ENCODE peak calls at places on chromosomes 5 and 9, in eight cellular contexts. V, Q, L, I, P, T, D and C are unnamed samples.

GRCh38 chr9:99162759-99163364 is 57.9 kb downstream of the TGFBR1 start:
- DNase-seq in V (peak), Q (no peak), L (no peak), I (no peak), P (peak), T (peak), D (peak), C (peak)

GRCh38 chr5:5497132-5497748 is 74.8 kb downstream of the ICE1 start:
- DNase-seq in V (peak), Q (no peak), L (peak), I (peak), P (peak), T (peak), D (peak), C (peak)

GRCh38 chr5:61802456-61802855 is 470.4 kb downstream of the ZSWIM6 start:
- DNase-seq in V (no peak), Q (no peak), L (no peak), I (no peak), P (no peak), T (no peak), D (no peak), C (no peak)

GRCh38 chr5:63055421-63055820 is 476.8 kb downstream of the LRRC70 start:
- DNase-seq in V (no peak), Q (no peak), L (no peak), I (peak), P (peak), T (no peak), D (no peak), C (no peak)

GRCh38 chr9:110427497-110428104 is 89.9 kb upstream of the TXNDC8 start:
- DNase-seq in V (peak), Q (no peak), L (peak), I (peak), P (peak), T (peak), D (peak), C (peak)

GRCh38 chr9:74096420-74096819 is 400.7 kb upstream of the RORB start:
- DNase-seq in V (no peak), Q (no peak), L (no peak), I (no peak), P (no peak), T (no peak), D (no peak), C (no peak)

GRCh38 chr9:20558609-20559016 is 63.7 kb downstream of the MLLT3 start:
- DNase-seq in V (peak), Q (no peak), L (no peak), I (no peak), P (peak), T (peak), D (no peak), C (peak)

GRCh38 chr9:113712053-113712452 is 164.1 kb upstream of the ZNF618 start:
- DNase-seq in V (peak), Q (no peak), L (no peak), I (no peak), P (peak), T (peak), D (no peak), C (no peak)

GRCh38 chr9:91771027-91771426 is 179.0 kb downstream of the ROR2 start:
- DNase-seq in V (peak), Q (no peak), L (no peak), I (no peak), P (peak), T (peak), D (no peak), C (no peak)

GRCh38 chr9:79233542-79233941 is 338.2 kb upstream of the TLE4 start:
- DNase-seq in V (peak), Q (no peak), L (no peak), I (no peak), P (peak), T (peak), D (peak), C (peak)

GRCh38 chr9:32579706-32580331 is 6.9 kb upstream of the NDUFB6 start:
- DNase-seq in V (peak), Q (no peak), L (peak), I (peak), P (peak), T (peak), D (peak), C (peak)

GRCh38 chr9:31908158-31908890 is 476.1 kb upstream of the ACO1 start:
- DNase-seq in V (no peak), Q (no peak), L (no peak), I (peak), P (peak), T (peak), D (no peak), C (no peak)

GRCh38 chr5:179294891-179295777 is 50.1 kb downstream of the ADAMTS2 start:
- DNase-seq in V (no peak), Q (no peak), L (no peak), I (no peak), P (no peak), T (peak), D (no peak), C (no peak)

GRCh38 chr5:23506329-23507236 is 826 bp upstream of the PRDM9 start:
- DNase-seq in V (no peak), Q (no peak), L (peak), I (no peak), P (peak), T (no peak), D (no peak), C (no peak)

GRCh38 chr9:135990468-135991429 is 29.6 kb upstream of the UBAC1 start:
- DNase-seq in V (peak), Q (no peak), L (peak), I (peak), P (peak), T (no peak), D (peak), C (peak)

GRCh38 chr9:107397076-107398049 is 92.2 kb downstream of the KLF4 start:
- DNase-seq in V (peak), Q (no peak), L (no peak), I (no peak), P (peak), T (no peak), D (no peak), C (no peak)

GRCh38 chr9:33163433-33164137 is 3.6 kb downstream of the B4GALT1 start:
- DNase-seq in V (no peak), Q (no peak), L (no peak), I (no peak), P (no peak), T (no peak), D (no peak), C (no peak)

GRCh38 chr5:33761139-33761538 is 130.7 kb downstream of the ADAMTS12 start:
- DNase-seq in V (peak), Q (no peak), L (peak), I (no peak), P (no peak), T (peak), D (no peak), C (no peak)

GRCh38 chr5:147954971-147955370 is 48.6 kb upstream of the C5orf46 start:
- DNase-seq in V (no peak), Q (no peak), L (no peak), I (no peak), P (no peak), T (no peak), D (no peak), C (no peak)

GRCh38 chr5:147961208-147961749 is 54.9 kb upstream of the C5orf46 start:
- DNase-seq in V (no peak), Q (no peak), L (no peak), I (peak), P (no peak), T (no peak), D (no peak), C (no peak)

GRCh38 chr5:147956842-147957223 is 50.5 kb upstream of the C5orf46 start:
- DNase-seq in V (no peak), Q (no peak), L (no peak), I (no peak), P (no peak), T (no peak), D (no peak), C (no peak)

GRCh38 chr5:147957906-147958305 is 51.6 kb upstream of the C5orf46 start:
- DNase-seq in V (no peak), Q (no peak), L (no peak), I (no peak), P (no peak), T (no peak), D (no peak), C (no peak)

GRCh38 chr5:147956064-147956841 is 49.9 kb upstream of the C5orf46 start:
- DNase-seq in V (no peak), Q (no peak), L (no peak), I (no peak), P (peak), T (no peak), D (no peak), C (no peak)
- TF ChIP-seq CTCF in V (no peak), Q (no peak), L (no peak), I (no peak), P (no peak), T (no peak), D (no peak), C (no peak)

GRCh38 chr5:115069087-115069968 is 100.4 kb downstream of the TRIM36 start:
- DNase-seq in V (peak), Q (no peak), L (peak), I (peak), P (peak), T (peak), D (peak), C (no peak)
- TF ChIP-seq CTCF in V (peak), Q (peak), L (peak), I (no peak), P (peak), T (peak), D (peak), C (peak)

DNA sequence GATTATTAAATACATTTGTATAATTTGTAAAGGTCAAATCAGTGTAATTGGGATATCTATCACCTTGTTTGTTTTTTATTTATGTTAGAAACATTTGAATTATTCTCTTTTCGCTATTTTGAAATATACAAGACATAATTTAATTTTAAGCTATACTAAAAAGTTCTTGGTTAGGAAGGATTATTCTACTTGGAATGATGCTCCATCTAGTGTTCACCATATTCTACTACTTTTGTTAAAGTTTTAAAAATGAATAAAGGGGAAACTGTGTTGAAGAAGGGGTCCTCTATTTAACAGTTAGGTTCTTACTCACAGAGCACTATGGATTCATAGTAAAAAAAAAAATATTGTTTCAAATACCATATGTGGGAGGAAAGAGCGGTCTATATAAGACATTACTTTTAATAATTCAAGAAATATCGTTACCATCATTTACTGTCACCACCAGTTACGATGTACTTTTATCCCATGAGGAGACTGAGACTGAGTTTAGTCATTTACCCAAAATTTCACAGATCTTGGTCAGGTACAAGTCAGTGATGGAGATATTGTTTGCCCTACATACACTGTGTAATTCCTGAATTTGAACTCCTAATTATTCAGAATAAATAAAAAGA is 6.3 kb upstream of the STOM start:
- DNase-seq in V (peak), Q (no peak), L (no peak), I (no peak), P (peak), T (no peak), D (no peak), C (no peak)
- TF ChIP-seq CTCF in V (peak), Q (peak), L (no peak), I (peak), P (peak), T (peak), D (peak), C (no peak)

GRCh38 chr5:176578391-176578808 is 29.3 kb downstream of the CDHR2 start:
- DNase-seq in V (peak), Q (no peak), L (peak), I (peak), P (peak), T (peak), D (peak), C (peak)
- TF ChIP-seq CTCF in V (peak), Q (no peak), L (peak), I (peak), P (peak), T (peak), D (peak), C (peak)

DNA sequence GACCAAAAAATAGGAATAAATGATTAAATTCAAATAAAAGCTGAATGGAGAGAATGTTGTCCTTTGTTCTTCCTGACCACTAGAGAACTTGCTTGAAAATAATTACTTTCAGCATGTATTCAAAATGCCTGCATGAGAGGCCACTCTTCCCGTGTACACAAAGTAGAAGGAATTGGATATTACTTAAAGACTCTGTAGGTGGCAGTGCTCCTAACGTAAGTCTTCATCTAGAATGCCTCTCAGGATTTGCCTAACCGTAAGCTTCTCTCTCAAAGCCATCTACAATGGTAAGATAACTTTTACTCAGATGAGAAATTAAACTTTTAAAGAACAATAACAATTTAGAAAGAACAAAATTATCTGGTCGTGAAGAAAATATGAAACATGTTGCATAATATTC is 620.0 kb upstream of the CCNG1 start:
- DNase-seq in V (no peak), Q (no peak), L (no peak), I (no peak), P (peak), T (no peak), D (no peak), C (no peak)
- TF ChIP-seq CTCF in V (no peak), Q (no peak), L (no peak), I (no peak), P (peak), T (no peak), D (no peak), C (no peak)

DNA sequence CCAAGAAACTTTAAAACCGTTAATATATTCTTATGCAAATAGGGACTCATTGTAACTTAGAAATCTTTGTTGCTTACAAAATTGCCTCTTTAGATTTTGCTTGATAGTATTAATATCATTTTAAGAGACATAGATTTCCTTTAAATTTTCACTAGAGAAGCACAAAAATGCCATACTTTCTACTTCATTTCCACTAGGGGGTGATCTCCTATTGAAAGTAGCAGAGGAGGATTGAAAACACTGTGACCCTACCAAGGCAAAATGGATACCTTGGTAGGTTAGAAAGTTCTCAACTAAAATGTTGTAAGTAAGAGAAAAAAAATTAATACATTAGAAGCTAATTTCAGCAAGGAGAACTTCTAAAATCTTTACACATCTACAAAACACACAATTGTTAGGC is 204.9 kb downstream of the CHSY3 start:
- DNase-seq in V (peak), Q (no peak), L (no peak), I (peak), P (peak), T (no peak), D (peak), C (peak)
- TF ChIP-seq CTCF in V (peak), Q (peak), L (peak), I (peak), P (peak), T (peak), D (peak), C (peak)

DNA sequence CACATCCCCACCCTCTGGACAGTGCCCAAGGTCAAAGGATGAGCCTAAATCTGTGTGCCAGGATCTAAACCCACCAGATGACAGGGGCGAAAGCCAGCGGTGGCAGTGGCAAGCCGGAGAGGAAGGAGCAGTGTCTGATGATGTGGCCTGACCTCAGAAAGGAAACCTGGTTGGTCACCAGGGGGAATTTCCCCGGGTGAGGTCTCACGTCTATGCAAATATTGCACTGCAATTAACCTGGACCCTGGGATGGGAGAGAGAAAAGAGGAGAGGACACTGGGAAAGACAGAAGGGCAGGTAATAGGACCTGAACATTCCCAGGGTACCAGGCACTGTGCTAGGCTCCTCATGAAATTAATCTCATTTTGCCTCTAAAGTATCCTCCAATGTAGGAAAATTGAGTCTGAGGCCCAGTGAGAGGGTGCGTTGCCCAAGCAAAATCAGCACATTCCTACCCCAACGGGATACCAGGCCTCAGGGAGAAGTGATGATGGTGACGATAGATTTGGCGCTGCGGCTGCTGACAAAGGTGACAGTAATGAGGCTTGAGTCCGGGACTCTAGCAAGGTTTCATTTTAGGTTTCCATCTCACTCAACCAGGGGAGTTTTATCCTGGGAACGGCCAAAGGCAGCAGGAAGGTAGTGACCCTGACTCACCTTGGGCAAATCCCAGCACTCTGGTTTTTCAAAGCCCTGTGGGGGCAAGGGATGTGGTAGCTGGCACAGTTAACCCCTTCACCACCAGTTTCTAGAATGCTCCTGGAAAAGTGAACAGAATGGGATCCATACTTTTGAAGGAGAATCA is 13.4 kb upstream of the TNIP1 start:
- DNase-seq in V (peak), Q (no peak), L (no peak), I (peak), P (peak), T (no peak), D (peak), C (peak)
- TF ChIP-seq CTCF in V (no peak), Q (no peak), L (no peak), I (no peak), P (no peak), T (no peak), D (no peak), C (no peak)

DNA sequence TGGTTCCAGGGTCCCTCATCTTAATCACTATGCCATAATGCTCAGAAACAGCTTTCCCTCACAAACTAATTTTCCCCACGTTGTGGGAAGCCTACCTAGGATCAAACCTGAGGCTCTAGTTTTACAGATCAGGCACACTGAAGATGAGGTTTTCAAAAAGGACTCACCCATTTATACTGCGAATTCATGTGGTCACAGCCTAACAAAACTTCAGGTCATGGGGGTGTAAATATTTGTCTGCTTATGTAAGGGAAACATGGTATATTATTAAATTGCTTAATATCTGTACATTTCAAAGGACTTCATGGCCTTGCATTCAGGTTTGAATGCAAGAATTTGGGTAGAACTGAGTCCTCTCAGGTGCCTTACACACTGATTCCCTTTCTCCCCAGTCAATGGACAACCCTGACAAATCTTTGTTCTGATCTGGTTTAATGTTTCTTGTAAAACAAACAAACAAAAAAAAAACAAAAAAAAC is 12.1 kb downstream of the ZFAND5 start:
- DNase-seq in V (peak), Q (no peak), L (no peak), I (no peak), P (no peak), T (no peak), D (no peak), C (no peak)
- TF ChIP-seq CTCF in V (no peak), Q (no peak), L (no peak), I (no peak), P (no peak), T (no peak), D (no peak), C (no peak)

DNA sequence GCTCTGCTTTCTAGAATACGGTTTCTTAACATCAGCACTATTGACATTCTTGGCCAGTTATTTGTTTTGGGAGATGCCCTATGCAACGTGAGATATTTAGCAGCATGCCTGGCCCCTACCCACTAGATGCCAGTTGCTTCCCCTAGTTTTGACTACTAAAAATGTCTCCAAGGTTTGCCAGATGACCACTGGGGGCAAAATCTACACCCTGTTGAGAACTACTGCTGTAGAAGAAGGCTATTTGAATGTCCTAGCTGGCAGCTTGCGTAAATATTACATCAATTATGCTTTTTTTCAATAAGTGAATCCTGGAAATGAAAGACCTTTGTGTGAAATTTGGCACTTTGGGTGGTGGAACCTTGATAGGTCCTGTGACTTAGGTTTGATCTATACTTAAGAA is 5.0 kb downstream of the NCBP1 start:
- DNase-seq in V (no peak), Q (no peak), L (no peak), I (no peak), P (peak), T (no peak), D (no peak), C (no peak)
- TF ChIP-seq CTCF in V (no peak), Q (no peak), L (no peak), I (no peak), P (peak), T (peak), D (no peak), C (no peak)